ENCODE peak calls at places on chromosomes 6 and 20, in five cellular contexts. Y, X, V, G and L are unnamed samples.

GRCh38 chr6:79833264-79833663 is 114.1 kb downstream of the ELOVL4 start:
- DNase-seq in X (no peak), Y (peak), V (peak), G (no peak), L (no peak)

GRCh38 chr6:139323511-139324445 is 32.0 kb upstream of the TXLNB start:
- DNase-seq in V (peak), Y (peak), G (peak), X (peak), L (no peak)

GRCh38 chr20:46928580-46929132 is 34.0 kb downstream of the EYA2 start:
- DNase-seq in Y (peak), X (peak), V (peak), G (no peak), L (no peak)

GRCh38 chr20:63163171-63163570 is 52.8 kb downstream of the YTHDF1 start:
- DNase-seq in V (no peak), X (no peak), G (no peak), Y (no peak), L (no peak)

GRCh38 chr6:30480536-30481156 is 8.7 kb upstream of the HLA-E start:
- DNase-seq in V (no peak), G (no peak), X (no peak), Y (peak), L (no peak)

GRCh38 chr6:80332013-80332412 is 225.5 kb downstream of the BCKDHB start:
- DNase-seq in X (no peak), Y (no peak), V (no peak), G (no peak), L (no peak)

GRCh38 chr6:25971187-25971811 is 8.7 kb downstream of the TRIM38 start:
- DNase-seq in Y (peak), X (peak), V (peak), G (peak), L (peak)

GRCh38 chr20:9146649-9147048 is 77.8 kb downstream of the PLCB4 start:
- DNase-seq in V (no peak), X (no peak), G (no peak), Y (no peak), L (no peak)

GRCh38 chr6:136696238-136696637 is 96.0 kb downstream of the MAP3K5 start:
- DNase-seq in V (peak), G (no peak), X (peak), Y (peak), L (no peak)

DNA sequence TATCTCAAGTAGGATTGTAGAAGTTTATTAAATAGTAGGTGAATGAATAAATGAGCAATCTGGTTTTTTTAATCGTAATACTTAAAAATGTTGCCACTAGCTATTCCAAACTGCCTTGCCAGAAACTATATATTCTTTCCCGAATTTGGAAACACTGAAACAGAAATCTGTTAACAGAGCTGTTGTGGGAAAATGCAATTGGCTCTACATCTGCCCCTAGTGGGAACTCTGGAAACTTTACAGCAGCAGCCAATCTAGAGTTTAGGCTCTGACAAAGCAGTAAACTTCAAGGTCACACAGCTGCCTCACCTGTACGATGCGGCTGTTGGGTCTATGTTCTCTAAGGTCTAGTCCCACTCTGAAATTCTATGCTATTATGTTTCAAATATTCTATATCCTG is 41.7 kb downstream of the SYNE1 start:
- DNase-seq in X (no peak), Y (peak), V (peak), G (no peak), L (no peak)
- TF ChIP-seq CTCF in X (peak), Y (peak), V (peak), G (peak), L (peak)

GRCh38 chr6:85192596-85192995 is 257.3 kb upstream of the NT5E start:
- DNase-seq in X (no peak), G (no peak), V (no peak), Y (no peak), L (no peak)
- H3K4me3 ChIP-seq in X (no peak), G (no peak), V (no peak), Y (no peak), L (no peak)

DNA sequence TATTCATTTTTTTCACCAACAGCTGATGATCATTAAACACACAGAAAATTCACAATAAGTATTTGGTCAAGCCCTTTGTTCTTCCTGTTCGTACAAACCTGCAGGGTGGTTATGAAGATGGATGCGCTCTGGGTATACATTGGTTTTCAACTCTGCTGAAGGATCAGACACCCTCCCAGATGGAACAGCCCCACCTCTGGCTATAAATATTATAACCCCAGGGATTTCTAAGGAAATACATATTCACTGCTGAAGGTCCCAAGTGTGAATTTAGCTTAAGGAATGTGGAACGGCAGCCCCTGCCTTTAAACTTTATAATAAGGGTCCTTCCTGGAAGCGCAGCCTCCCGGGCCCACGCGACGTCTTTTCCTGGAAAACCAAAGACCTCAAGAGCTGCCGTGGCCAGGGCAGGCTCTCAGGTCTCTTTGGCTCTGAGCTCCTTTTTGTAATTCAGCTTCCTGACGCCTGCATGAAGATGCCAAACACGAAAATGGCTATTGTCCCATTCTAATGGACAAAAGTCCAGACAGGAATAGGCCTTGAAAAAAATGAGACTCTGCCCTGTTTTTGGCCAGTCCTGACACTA is 172.4 kb upstream of the SSTR4 start:
- DNase-seq in V (no peak), G (no peak), X (no peak), Y (no peak), L (no peak)
- TF ChIP-seq CTCF in V (no peak), G (no peak), X (no peak), Y (peak), L (no peak)

DNA sequence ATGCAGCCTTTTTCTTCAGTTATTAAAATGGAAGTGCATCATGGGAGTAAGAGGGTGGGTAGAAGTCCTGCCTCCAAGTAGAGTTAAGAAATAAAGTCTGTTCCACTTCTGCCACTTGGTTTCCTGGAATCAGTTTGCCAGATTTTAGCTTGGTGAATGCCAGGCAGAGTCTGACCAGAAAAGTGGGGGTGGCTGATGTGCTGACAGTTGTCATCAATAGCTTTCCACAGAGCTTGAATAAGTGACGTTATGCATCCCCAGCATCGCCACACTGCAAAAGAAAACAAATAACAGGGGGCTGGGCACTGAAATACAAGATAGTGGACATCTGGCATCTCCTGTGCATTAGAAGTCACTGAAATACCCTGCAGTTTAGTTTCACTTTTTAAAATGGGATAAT is 30.8 kb upstream of the CEP162 start:
- DNase-seq in Y (peak), X (no peak), G (no peak), V (peak), L (no peak)
- H3K4me3 ChIP-seq in Y (peak), X (peak), G (no peak), V (no peak), L (no peak)

DNA sequence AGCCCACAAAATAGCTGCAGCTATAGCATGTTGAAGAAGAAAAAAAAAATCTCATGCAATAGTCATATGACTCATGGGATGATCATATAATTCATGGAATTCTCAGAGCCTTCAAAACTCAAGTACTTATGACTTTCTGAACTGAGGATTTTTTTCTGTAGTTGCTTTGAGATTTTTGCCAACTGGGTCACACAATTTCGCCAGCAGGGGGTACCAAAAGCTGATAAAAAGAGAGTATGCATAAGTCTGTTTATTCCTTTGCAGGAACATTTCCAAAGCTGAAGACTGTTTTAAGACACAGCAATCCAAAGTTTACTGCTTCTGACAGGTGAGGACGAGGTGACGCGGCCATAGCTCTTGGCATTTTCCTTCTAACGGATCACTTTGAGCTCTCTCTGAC is 586.1 kb upstream of the CHD6 start:
- DNase-seq in G (no peak), V (no peak), X (no peak), Y (no peak), L (no peak)
- TF ChIP-seq CTCF in G (no peak), V (no peak), X (no peak), Y (no peak), L (no peak)

DNA sequence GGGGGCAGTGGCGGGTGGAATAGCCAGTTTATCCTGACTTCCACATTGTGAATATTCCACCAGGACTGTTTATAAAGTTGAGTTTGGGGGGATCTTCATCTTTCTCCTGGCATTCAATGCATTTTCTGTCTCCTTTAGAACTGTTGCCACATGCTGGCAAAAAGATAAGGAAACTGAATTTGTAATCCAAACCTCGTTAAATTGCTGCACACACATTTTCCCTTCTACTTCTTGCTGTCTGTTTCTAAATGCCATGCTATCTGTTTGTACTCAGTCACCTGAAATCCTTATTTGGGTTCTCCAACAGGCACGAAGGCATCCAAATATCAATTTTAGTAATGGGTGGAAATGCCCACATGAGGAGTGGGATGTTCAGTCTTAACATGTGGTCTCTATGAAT is 180.2 kb upstream of the CCN2 start:
- DNase-seq in G (no peak), V (no peak), Y (no peak), X (no peak), L (no peak)
- H3K4me3 ChIP-seq in G (no peak), V (no peak), Y (no peak), X (no peak), L (no peak)

DNA sequence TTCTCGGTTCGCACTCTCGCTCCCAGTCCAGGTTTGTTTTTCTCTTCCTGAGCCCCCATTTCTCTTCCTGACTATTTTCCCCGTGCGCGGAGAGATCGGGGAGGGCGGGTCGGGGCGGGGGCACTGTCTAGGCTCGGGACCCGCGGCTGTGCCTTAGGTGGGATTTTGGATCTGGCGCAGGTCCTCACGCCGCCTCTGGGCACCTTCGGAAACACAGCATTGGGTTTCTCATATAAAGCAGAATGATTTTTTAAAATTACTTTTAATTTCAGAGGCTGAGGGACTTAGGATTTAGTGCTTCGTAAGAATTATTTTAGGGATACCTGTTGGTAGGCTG is 324 bp downstream of the STX11 start:
- DNase-seq in G (no peak), Y (peak), X (peak), V (peak), L (no peak)
- TF ChIP-seq CTCF in G (peak), Y (peak), X (peak), V (peak), L (peak)

GRCh38 chr20:33668791-33669155 is 2.0 kb downstream of the ACTL10 start:
- DNase-seq in V (no peak), X (no peak), Y (no peak), G (no peak), L (no peak)
- H3K4me3 ChIP-seq in V (no peak), X (no peak), Y (no peak), G (no peak), L (no peak)

DNA sequence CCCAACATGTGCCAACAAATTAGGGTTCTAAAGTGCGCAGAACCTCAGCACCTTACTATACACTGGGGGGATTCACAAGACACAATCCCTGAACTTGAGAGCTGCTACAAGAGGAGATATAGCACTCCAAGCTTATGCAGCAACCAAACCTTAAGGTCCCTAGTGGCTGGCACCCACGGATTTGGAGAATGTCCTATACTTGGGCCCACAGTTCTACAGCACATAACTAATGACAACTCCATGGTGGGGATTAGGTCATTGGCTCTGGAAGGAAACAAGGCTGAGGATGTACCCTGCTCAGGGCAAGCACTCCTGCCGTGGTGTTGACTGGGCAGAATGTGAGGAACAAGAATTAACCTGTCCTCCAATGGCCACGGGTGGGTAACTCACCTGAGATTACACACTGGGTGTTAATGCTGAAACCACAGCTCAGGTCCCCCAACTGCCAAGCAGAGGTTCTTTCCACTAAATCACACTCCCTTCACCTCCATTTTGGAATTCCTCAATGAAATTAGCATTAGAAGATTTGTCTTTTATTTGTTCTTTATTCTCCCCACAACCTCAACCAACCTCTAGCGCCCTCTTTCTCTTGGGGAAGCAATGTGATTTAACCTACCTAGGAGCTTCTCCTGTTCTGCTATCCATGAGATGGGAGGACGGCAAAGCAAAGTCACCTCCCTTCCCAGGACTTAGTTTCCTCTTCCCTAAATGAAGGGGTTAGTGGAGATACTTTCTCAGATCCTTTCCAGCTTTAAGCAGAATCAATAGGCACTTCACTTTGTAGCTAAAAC is 32.0 kb downstream of the TRERF1 start:
- DNase-seq in V (no peak), Y (no peak), X (no peak), G (no peak), L (no peak)
- TF ChIP-seq CTCF in V (no peak), Y (no peak), X (no peak), G (no peak), L (no peak)